ENCODE peak calls at places on chromosomes 16 and 17, in seven cellular contexts. One of them, this sample, is unnamed.

GRCh38 chr17:55062921-55063320 is 94.4 kb downstream of the STXBP4 start:
- DNase-seq in WTC11: no peak
- DNase-seq in prostate gland: no peak
- DNase-seq in MCF 10A: peak
- DNase-seq in astrocyte of the spinal cord: peak
- DNase-seq in fibroblast of pulmonary artery: peak
- DNase-seq in GM06990: no peak
- DNase-seq in this sample: no peak

GRCh38 chr17:32157225-32157624 is 14.9 kb downstream of the RHOT1 start:
- DNase-seq in GM06990: no peak
- DNase-seq in fibroblast of pulmonary artery: peak
- DNase-seq in MCF 10A: peak
- DNase-seq in astrocyte of the spinal cord: peak
- DNase-seq in prostate gland: no peak
- DNase-seq in WTC11: no peak
- DNase-seq in this sample: no peak

GRCh38 chr17:74646231-74646630 is 22.7 kb upstream of the CD300E start:
- DNase-seq in GM06990: no peak
- DNase-seq in fibroblast of pulmonary artery: peak
- DNase-seq in astrocyte of the spinal cord: no peak
- DNase-seq in MCF 10A: peak
- DNase-seq in WTC11: no peak
- DNase-seq in prostate gland: no peak
- DNase-seq in this sample: peak

GRCh38 chr16:72172105-72173034 is at the start of gene PMFBP1:
- DNase-seq in WTC11: no peak
- DNase-seq in astrocyte of the spinal cord: peak
- DNase-seq in GM06990: peak
- DNase-seq in MCF 10A: peak
- DNase-seq in fibroblast of pulmonary artery: peak
- DNase-seq in prostate gland: no peak
- DNase-seq in this sample: peak

GRCh38 chr17:56908061-56908542 is 5.7 kb downstream of the TRIM25 start:
- DNase-seq in GM06990: peak
- DNase-seq in MCF 10A: no peak
- DNase-seq in astrocyte of the spinal cord: no peak
- DNase-seq in fibroblast of pulmonary artery: no peak
- DNase-seq in prostate gland: no peak
- DNase-seq in WTC11: no peak
- DNase-seq in this sample: peak

GRCh38 chr17:28528329-28529011 is 22.3 kb downstream of the FOXN1 start:
- DNase-seq in WTC11: no peak
- DNase-seq in prostate gland: no peak
- DNase-seq in astrocyte of the spinal cord: no peak
- DNase-seq in GM06990: no peak
- DNase-seq in fibroblast of pulmonary artery: no peak
- DNase-seq in MCF 10A: peak
- DNase-seq in this sample: no peak

GRCh38 chr17:48001187-48001586 is 30.3 kb downstream of the CDK5RAP3 start:
- DNase-seq in prostate gland: no peak
- DNase-seq in MCF 10A: no peak
- DNase-seq in GM06990: no peak
- DNase-seq in fibroblast of pulmonary artery: no peak
- DNase-seq in WTC11: no peak
- DNase-seq in astrocyte of the spinal cord: no peak
- DNase-seq in this sample: no peak

GRCh38 chr17:52666264-52666663 is 507.8 kb upstream of the CA10 start:
- DNase-seq in fibroblast of pulmonary artery: no peak
- DNase-seq in MCF 10A: no peak
- DNase-seq in astrocyte of the spinal cord: no peak
- DNase-seq in prostate gland: no peak
- DNase-seq in WTC11: no peak
- DNase-seq in GM06990: no peak
- DNase-seq in this sample: no peak

GRCh38 chr16:55662641-55663040 is 6.9 kb downstream of the SLC6A2 start:
- DNase-seq in GM06990: no peak
- DNase-seq in MCF 10A: no peak
- DNase-seq in astrocyte of the spinal cord: no peak
- DNase-seq in WTC11: no peak
- DNase-seq in fibroblast of pulmonary artery: no peak
- DNase-seq in prostate gland: no peak
- DNase-seq in this sample: no peak

GRCh38 chr17:73976676-73977521 is 226.6 kb upstream of the RPL38 start:
- DNase-seq in prostate gland: no peak
- DNase-seq in GM06990: no peak
- DNase-seq in MCF 10A: no peak
- DNase-seq in astrocyte of the spinal cord: no peak
- DNase-seq in fibroblast of pulmonary artery: peak
- DNase-seq in WTC11: no peak
- DNase-seq in this sample: no peak

GRCh38 chr17:49573510-49574282 is 2.0 kb upstream of the NXPH3 start:
- DNase-seq in astrocyte of the spinal cord: no peak
- DNase-seq in fibroblast of pulmonary artery: no peak
- DNase-seq in WTC11: no peak
- DNase-seq in GM06990: no peak
- DNase-seq in MCF 10A: no peak
- DNase-seq in prostate gland: no peak
- DNase-seq in this sample: no peak

GRCh38 chr17:80984749-80985148 is 6.9 kb upstream of the CHMP6 start:
- DNase-seq in prostate gland: no peak
- DNase-seq in WTC11: peak
- DNase-seq in MCF 10A: peak
- DNase-seq in astrocyte of the spinal cord: peak
- DNase-seq in fibroblast of pulmonary artery: peak
- DNase-seq in GM06990: no peak
- DNase-seq in this sample: no peak

GRCh38 chr17:82920715-82921114 is 80.9 kb upstream of the ZNF750 start:
- DNase-seq in fibroblast of pulmonary artery: no peak
- DNase-seq in prostate gland: no peak
- DNase-seq in astrocyte of the spinal cord: no peak
- DNase-seq in GM06990: no peak
- DNase-seq in MCF 10A: no peak
- DNase-seq in WTC11: no peak
- DNase-seq in this sample: no peak

GRCh38 chr16:85393674-85394510 is 219.2 kb upstream of the GSE1 start:
- DNase-seq in prostate gland: no peak
- DNase-seq in MCF 10A: no peak
- DNase-seq in GM06990: peak
- DNase-seq in fibroblast of pulmonary artery: peak
- DNase-seq in WTC11: peak
- DNase-seq in astrocyte of the spinal cord: peak
- DNase-seq in this sample: peak

GRCh38 chr17:81722184-81723120 is 10.4 kb downstream of the SLC25A10 start:
- DNase-seq in astrocyte of the spinal cord: no peak
- DNase-seq in fibroblast of pulmonary artery: peak
- DNase-seq in MCF 10A: no peak
- DNase-seq in prostate gland: peak
- DNase-seq in GM06990: no peak
- DNase-seq in WTC11: no peak
- DNase-seq in this sample: no peak

GRCh38 chr17:29048440-29049360 is 5.8 kb downstream of the PIPOX start:
- DNase-seq in MCF 10A: no peak
- DNase-seq in WTC11: no peak
- DNase-seq in GM06990: no peak
- DNase-seq in prostate gland: no peak
- DNase-seq in astrocyte of the spinal cord: peak
- DNase-seq in fibroblast of pulmonary artery: no peak
- DNase-seq in this sample: no peak

GRCh38 chr16:55214412-55214811 is 109.6 kb upstream of the IRX6 start:
- DNase-seq in WTC11: no peak
- DNase-seq in astrocyte of the spinal cord: no peak
- DNase-seq in prostate gland: no peak
- DNase-seq in MCF 10A: no peak
- DNase-seq in GM06990: no peak
- DNase-seq in fibroblast of pulmonary artery: no peak
- DNase-seq in this sample: no peak

GRCh38 chr17:82611140-82612058 is 36.8 kb downstream of the WDR45B start:
- DNase-seq in prostate gland: no peak
- DNase-seq in fibroblast of pulmonary artery: peak
- DNase-seq in GM06990: no peak
- DNase-seq in astrocyte of the spinal cord: no peak
- DNase-seq in WTC11: no peak
- DNase-seq in MCF 10A: peak
- DNase-seq in this sample: no peak

GRCh38 chr17:10169274-10169673 is 29.1 kb downstream of the GAS7 start:
- DNase-seq in fibroblast of pulmonary artery: no peak
- DNase-seq in WTC11: no peak
- DNase-seq in prostate gland: no peak
- DNase-seq in MCF 10A: no peak
- DNase-seq in GM06990: no peak
- DNase-seq in astrocyte of the spinal cord: no peak
- DNase-seq in this sample: no peak

GRCh38 chr17:77174928-77175720 is 34.4 kb downstream of the SEC14L1 start:
- DNase-seq in GM06990: no peak
- DNase-seq in astrocyte of the spinal cord: no peak
- DNase-seq in fibroblast of pulmonary artery: peak
- DNase-seq in prostate gland: no peak
- DNase-seq in MCF 10A: no peak
- DNase-seq in WTC11: no peak
- DNase-seq in this sample: no peak

GRCh38 chr17:59748591-59748990 is 41.1 kb downstream of the VMP1 start:
- DNase-seq in WTC11: no peak
- DNase-seq in fibroblast of pulmonary artery: no peak
- DNase-seq in prostate gland: no peak
- DNase-seq in MCF 10A: no peak
- DNase-seq in astrocyte of the spinal cord: no peak
- DNase-seq in GM06990: no peak
- DNase-seq in this sample: no peak

GRCh38 chr16:89357460-89357859 is 132.9 kb downstream of the ANKRD11 start:
- DNase-seq in astrocyte of the spinal cord: no peak
- DNase-seq in MCF 10A: no peak
- DNase-seq in WTC11: no peak
- DNase-seq in prostate gland: no peak
- DNase-seq in fibroblast of pulmonary artery: no peak
- DNase-seq in GM06990: no peak
- DNase-seq in this sample: no peak

GRCh38 chr16:81462683-81463082 is 18.1 kb downstream of the CMIP start:
- DNase-seq in prostate gland: no peak
- DNase-seq in MCF 10A: no peak
- DNase-seq in WTC11: no peak
- DNase-seq in GM06990: no peak
- DNase-seq in fibroblast of pulmonary artery: no peak
- DNase-seq in astrocyte of the spinal cord: no peak
- DNase-seq in this sample: no peak

GRCh38 chr16:881219-882097 is 80.9 kb upstream of the GNG13 start:
- DNase-seq in prostate gland: no peak
- DNase-seq in GM06990: no peak
- DNase-seq in astrocyte of the spinal cord: no peak
- DNase-seq in fibroblast of pulmonary artery: no peak
- DNase-seq in MCF 10A: no peak
- DNase-seq in WTC11: no peak
- DNase-seq in this sample: no peak

GRCh38 chr17:57677301-57677700 is 67.8 kb downstream of the CCDC182 start:
- DNase-seq in MCF 10A: no peak
- DNase-seq in prostate gland: no peak
- DNase-seq in astrocyte of the spinal cord: no peak
- DNase-seq in GM06990: no peak
- DNase-seq in fibroblast of pulmonary artery: no peak
- DNase-seq in WTC11: no peak
- DNase-seq in this sample: no peak

DNA sequence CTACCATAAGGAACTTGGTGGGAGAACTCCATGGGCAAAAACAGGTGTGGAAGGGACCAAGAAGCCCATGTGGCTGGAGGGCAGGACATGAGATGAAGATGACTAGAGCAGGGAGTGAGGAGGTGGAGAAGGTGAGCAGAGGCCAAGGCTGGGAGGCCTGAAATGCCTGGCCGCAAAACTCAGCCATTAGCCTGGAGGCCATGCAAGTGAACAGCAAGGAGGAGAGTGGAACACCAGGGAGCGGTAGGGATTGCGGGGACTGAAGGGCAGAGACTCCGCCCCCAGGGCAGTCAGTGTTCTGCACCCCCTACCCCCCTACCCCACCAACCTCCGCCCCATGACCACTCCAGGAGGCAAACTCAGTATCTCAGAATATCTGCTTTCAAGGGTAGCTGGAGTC is 17.0 kb downstream of the BCL7C start:
- DNase-seq in prostate gland: no peak
- DNase-seq in GM06990: no peak
- DNase-seq in MCF 10A: no peak
- DNase-seq in fibroblast of pulmonary artery: no peak
- DNase-seq in astrocyte of the spinal cord: no peak
- DNase-seq in WTC11: peak
- DNase-seq in this sample: no peak
- TF ChIP-seq CTCF in prostate gland: no peak
- TF ChIP-seq CTCF in GM06990: no peak
- TF ChIP-seq CTCF in MCF 10A: no peak
- TF ChIP-seq CTCF in fibroblast of pulmonary artery: no peak
- TF ChIP-seq CTCF in astrocyte of the spinal cord: no peak
- TF ChIP-seq CTCF in WTC11: no peak
- TF ChIP-seq CTCF in this sample: no peak

GRCh38 chr16:11698271-11698689 is 30.0 kb downstream of the SNN start:
- DNase-seq in MCF 10A: peak
- DNase-seq in WTC11: no peak
- DNase-seq in astrocyte of the spinal cord: peak
- DNase-seq in fibroblast of pulmonary artery: no peak
- DNase-seq in GM06990: no peak
- DNase-seq in prostate gland: no peak
- DNase-seq in this sample: no peak
- TF ChIP-seq CTCF in MCF 10A: no peak
- TF ChIP-seq CTCF in WTC11: no peak
- TF ChIP-seq CTCF in astrocyte of the spinal cord: peak
- TF ChIP-seq CTCF in fibroblast of pulmonary artery: no peak
- TF ChIP-seq CTCF in GM06990: no peak
- TF ChIP-seq CTCF in prostate gland: no peak
- TF ChIP-seq CTCF in this sample: no peak

DNA sequence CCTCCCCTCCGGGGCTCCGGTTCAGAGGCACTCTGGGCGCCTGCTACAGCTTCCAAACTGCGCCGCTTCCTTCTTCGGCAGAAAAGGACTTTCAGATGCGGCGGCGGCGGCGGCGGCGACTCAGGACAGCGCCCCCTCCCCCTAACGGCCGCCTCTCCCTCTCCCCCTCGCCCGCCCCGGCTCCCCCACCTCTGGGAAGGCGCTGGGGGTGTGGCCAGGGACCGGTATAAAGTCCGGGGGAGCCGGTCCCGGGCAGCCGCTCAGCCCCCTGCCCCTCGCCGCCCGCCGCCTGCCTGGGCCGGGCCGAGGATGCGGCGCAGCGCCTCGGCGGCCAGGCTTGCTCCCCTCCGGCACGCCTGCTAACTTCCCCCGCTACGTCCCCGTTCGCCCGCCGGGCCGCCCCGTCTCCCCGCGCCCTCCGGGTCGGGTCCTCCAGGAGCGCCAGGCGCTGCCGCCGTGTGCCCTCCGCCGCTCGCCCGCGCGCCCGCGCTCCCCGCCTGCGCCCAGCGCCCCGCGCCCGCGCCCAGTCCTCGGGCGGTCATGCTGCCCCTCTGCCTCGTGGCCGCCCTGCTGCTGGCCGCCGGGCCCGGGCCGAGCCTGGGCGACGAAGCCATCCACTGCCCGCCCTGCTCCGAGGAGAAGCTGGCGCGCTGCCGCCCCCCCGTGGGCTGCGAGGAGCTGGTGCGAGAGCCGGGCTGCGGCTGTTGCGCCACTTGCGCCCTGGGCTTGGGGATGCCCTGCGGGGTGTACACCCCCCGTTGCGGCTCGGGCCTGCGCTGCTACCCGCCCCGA is at the start of gene IGFBP4:
- DNase-seq in astrocyte of the spinal cord: peak
- DNase-seq in fibroblast of pulmonary artery: peak
- DNase-seq in GM06990: peak
- DNase-seq in MCF 10A: peak
- DNase-seq in WTC11: peak
- DNase-seq in prostate gland: peak
- DNase-seq in this sample: peak
- TF ChIP-seq CTCF in astrocyte of the spinal cord: peak
- TF ChIP-seq CTCF in fibroblast of pulmonary artery: peak
- TF ChIP-seq CTCF in GM06990: peak
- TF ChIP-seq CTCF in MCF 10A: no peak
- TF ChIP-seq CTCF in WTC11: no peak
- TF ChIP-seq CTCF in prostate gland: peak
- TF ChIP-seq CTCF in this sample: peak

GRCh38 chr17:21126645-21127507 is at the start of gene DHRS7B:
- DNase-seq in GM06990: peak
- DNase-seq in MCF 10A: peak
- DNase-seq in prostate gland: peak
- DNase-seq in astrocyte of the spinal cord: peak
- DNase-seq in fibroblast of pulmonary artery: peak
- DNase-seq in WTC11: peak
- DNase-seq in this sample: peak
- TF ChIP-seq CTCF in GM06990: no peak
- TF ChIP-seq CTCF in MCF 10A: no peak
- TF ChIP-seq CTCF in prostate gland: no peak
- TF ChIP-seq CTCF in astrocyte of the spinal cord: no peak
- TF ChIP-seq CTCF in fibroblast of pulmonary artery: no peak
- TF ChIP-seq CTCF in WTC11: no peak
- TF ChIP-seq CTCF in this sample: no peak

This sample was measured in GM20000.